ENCODE peak calls at places on chromosomes 2 and 18, in four cellular contexts. T is K562, X is H1, V is HepG2. Z is an unnamed sample.

GRCh38 chr2:229910832-229911412 is 10.9 kb downstream of the TRIP12 start:
- DNase-seq in V (peak), X (no peak), T (peak), Z (no peak)

GRCh38 chr2:160513120-160513519 is 19.5 kb upstream of the RBMS1 start:
- DNase-seq in T (no peak), X (no peak), V (no peak), Z (no peak)

GRCh38 chr2:172685467-172685866 is 50.2 kb upstream of the RAPGEF4 start:
- DNase-seq in X (no peak), T (no peak), V (no peak), Z (no peak)

GRCh38 chr2:79630060-79630459 is 117.2 kb downstream of the CTNNA2 start:
- DNase-seq in X (no peak), T (no peak), V (no peak), Z (no peak)

GRCh38 chr2:240123821-240124650 is 12.1 kb downstream of the COPS9 start:
- DNase-seq in T (no peak), X (peak), V (no peak), Z (no peak)

GRCh38 chr2:101883860-101884259 is 107.9 kb upstream of the IL1R2 start:
- DNase-seq in X (no peak), V (peak), T (peak), Z (no peak)

GRCh38 chr18:52716926-52717325 is 376.9 kb downstream of the DCC start:
- DNase-seq in V (peak), T (no peak), X (no peak), Z (no peak)

GRCh38 chr18:76274470-76275289 is 220.4 kb downstream of the ZNF516 start:
- DNase-seq in V (peak), X (no peak), T (no peak), Z (no peak)

GRCh38 chr2:177251165-177251542 is 13.4 kb downstream of the NFE2L2 start:
- DNase-seq in X (no peak), T (no peak), V (no peak), Z (no peak)

GRCh38 chr2:109513749-109514588 is 99.8 kb downstream of the SEPTIN10 start:
- DNase-seq in X (no peak), T (no peak), V (no peak), Z (peak)

GRCh38 chr2:173652731-173653426 is 298.2 kb downstream of the CDCA7 start:
- DNase-seq in T (no peak), X (no peak), V (peak), Z (no peak)

GRCh38 chr2:55133467-55134315 is 83.4 kb upstream of the RTN4 start:
- DNase-seq in V (peak), T (peak), X (no peak), Z (peak)

GRCh38 chr2:236204953-236205352 is 36.8 kb upstream of the GBX2 start:
- DNase-seq in V (no peak), X (no peak), T (no peak), Z (no peak)

GRCh38 chr2:240271716-240272341 is 131.4 kb upstream of the OTOS start:
- DNase-seq in X (no peak), T (no peak), V (no peak), Z (no peak)

GRCh38 chr2:204225633-204226032 is 289.1 kb downstream of the ICOS start:
- DNase-seq in V (no peak), T (no peak), X (no peak), Z (no peak)

GRCh38 chr2:199458017-199458805 is 472 bp upstream of the SATB2 start:
- DNase-seq in V (no peak), X (peak), T (peak), Z (no peak)

GRCh38 chr2:71833855-71834554 is 313.7 kb downstream of the CYP26B1 start:
- DNase-seq in T (no peak), V (no peak), X (no peak), Z (no peak)

GRCh38 chr2:166494140-166494544 is at the start of gene SCN7A:
- DNase-seq in T (peak), X (peak), V (no peak), Z (no peak)
- TF ChIP-seq KDM1A in T (no peak), X (no peak), V (no peak), Z (no peak)

DNA sequence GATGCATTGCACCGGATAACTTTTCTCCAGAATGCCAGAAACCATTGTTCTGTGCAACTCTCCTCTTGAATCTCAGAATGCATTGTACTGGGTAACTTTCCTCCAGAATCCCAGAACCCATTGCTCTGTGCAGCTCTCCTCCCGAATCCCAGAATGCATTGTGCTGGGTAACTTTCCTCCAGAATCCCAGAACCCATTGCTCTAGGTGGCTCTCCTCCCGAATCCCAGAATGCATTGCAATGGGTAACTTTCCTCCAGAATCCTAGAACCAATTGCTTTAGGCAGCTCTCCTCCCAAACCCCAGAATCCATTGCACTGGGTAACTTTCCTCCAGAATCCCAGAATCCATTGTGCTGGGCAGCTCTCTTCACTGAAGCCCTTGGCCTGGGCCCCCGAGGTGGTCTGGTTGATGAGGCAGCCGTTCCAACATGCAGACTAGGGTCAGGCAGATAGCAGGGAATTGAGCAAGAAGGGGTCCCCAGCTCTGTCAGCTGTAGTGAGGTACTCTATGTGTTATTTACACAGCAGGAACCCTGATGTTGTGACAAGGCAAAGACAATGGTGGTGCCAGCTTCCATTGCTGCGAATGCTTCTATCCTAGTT is 9.4 kb downstream of the FOSL2 start:
- DNase-seq in V (no peak), X (no peak), T (no peak), Z (no peak)
- TF ChIP-seq BRCA1 in V (no peak), X (no peak), T (no peak), Z (no peak)

DNA sequence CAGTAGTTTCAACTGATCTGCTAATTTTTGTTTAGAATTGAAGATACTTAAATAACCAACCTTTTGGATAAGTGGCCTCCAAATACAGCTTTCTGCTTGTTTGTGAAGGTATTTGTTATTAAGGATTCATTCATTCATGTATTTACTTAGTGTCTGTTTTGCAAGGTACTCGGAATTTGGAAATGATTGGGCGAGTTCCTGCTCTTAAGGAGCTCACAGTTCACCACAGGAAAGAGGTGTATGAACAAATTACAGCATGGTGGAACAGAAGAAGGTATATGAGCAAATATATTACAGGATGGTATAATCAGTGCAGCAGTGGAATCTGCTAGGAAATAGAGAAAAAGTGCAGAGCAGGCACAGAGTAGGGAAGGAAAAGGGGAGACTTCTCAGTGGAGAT is 4.5 kb downstream of the ACSL3 start:
- DNase-seq in T (no peak), V (peak), X (no peak), Z (no peak)
- TF ChIP-seq KDM1A in T (no peak), V (no peak), X (no peak), Z (no peak)

GRCh38 chr2:221606369-221606768 is 34.3 kb upstream of the EPHA4 start:
- DNase-seq in V (no peak), T (no peak), X (no peak), Z (no peak)

GRCh38 chr2:221610249-221610648 is 38.1 kb upstream of the EPHA4 start:
- DNase-seq in T (no peak), X (no peak), V (no peak), Z (no peak)

GRCh38 chr2:221610675-221611074 is 38.6 kb upstream of the EPHA4 start:
- DNase-seq in X (no peak), T (no peak), V (no peak), Z (no peak)

GRCh38 chr2:221612171-221612570 is 40.1 kb upstream of the EPHA4 start:
- DNase-seq in V (no peak), T (no peak), X (no peak), Z (no peak)

GRCh38 chr2:221608442-221608841 is 36.3 kb upstream of the EPHA4 start:
- DNase-seq in X (no peak), V (no peak), T (no peak), Z (no peak)
- TF ChIP-seq BRCA1 in X (no peak), V (no peak), T (no peak), Z (no peak)

DNA sequence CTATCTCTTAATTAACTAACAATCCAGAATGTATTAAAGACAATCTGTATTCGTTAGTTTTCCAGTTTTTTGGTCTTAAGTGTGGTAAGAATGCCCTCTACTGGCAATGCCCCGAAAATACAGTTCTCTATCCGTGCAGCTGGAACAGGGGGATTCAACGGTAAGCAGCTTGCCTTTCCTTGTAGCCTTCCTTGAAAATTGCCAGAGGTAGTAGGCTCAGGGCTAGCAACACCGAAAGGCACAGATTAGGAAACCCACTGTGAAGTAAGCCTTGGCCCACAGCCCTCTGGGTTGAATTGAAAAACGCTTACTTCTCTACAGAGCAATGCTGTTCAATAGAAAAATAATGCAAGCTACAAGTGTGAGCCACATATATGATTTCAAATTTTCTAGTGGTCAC is 17.1 kb upstream of the VPS4B start:
- DNase-seq in X (peak), T (peak), V (peak), Z (no peak)
- TF ChIP-seq KDM1A in X (no peak), T (no peak), V (no peak), Z (no peak)

GRCh38 chr18:23888880-23889279 is 125.7 kb upstream of the TTC39C start:
- DNase-seq in X (no peak), V (no peak), T (no peak), Z (no peak)
- TF ChIP-seq BRCA1 in X (no peak), V (no peak), T (no peak), Z (no peak)

GRCh38 chr18:48152549-48152948 is 222.1 kb upstream of the SMAD2 start:
- DNase-seq in T (no peak), V (peak), X (no peak), Z (no peak)
- TF ChIP-seq KDM1A in T (no peak), V (no peak), X (no peak), Z (no peak)

GRCh38 chr2:94986392-94986963 is 39.0 kb upstream of the MAL start:
- DNase-seq in T (peak), V (peak), X (peak), Z (peak)
- TF ChIP-seq BRCA1 in T (no peak), V (no peak), X (no peak), Z (no peak)

DNA sequence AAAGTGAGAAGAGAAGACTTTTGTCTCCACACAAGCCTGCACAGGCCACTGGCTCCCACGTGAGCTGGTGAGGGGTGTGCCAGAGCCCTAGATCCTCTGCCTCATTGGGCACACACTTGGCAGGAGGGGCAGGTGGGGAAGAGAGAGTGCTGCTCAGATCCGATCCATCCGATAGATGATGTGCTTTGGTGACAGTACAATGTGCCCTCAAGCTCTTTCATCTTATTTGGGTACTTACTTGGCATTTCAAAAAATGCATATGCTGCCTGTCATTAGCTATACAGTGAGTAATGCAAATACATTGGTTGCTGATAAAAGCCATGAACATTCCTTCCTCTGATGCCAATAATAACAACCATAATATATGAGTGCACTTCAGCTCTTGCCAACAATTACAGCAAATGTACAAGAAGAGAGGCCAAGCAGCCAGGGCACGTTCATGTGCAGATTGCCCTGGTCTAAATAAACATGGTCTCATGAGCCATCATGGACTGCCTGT is 255.3 kb downstream of the VAPA start:
- DNase-seq in X (no peak), T (no peak), V (no peak), Z (no peak)
- TF ChIP-seq KDM1A in X (no peak), T (no peak), V (no peak), Z (no peak)

DNA sequence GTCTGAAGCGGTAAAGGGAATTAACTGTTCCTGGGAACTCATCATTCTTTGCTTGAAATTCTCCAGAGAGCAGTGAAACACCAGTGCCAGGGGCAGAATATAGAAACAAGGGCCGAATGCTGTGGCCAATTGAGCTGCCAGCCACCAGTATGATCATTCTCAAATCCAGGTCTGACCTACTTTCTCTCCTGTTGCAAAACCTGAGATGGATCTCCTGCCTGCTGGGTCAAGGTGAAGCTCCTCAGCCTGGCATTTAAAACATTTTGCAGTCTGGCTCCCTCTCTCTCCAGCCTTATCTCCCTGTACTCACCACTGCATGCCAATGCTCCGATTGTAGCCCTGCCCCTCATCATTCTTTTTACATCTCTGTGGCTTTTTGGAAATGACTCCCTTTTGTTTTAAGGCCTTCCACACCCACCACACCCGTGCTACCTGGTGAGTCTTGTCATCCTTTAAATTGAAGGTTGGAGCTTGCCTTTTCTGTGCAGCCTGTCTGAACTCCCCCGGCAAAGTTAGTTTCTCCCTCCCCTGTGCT is 94.5 kb upstream of the TMEM178A start:
- DNase-seq in X (no peak), V (peak), T (no peak), Z (no peak)
- TF ChIP-seq BRCA1 in X (no peak), V (no peak), T (no peak), Z (no peak)

Z was measured in GM12878.